ENCODE peak calls at places on chromosomes 7 and 10, in nine cellular contexts. One of them, this sample, is unnamed.

GRCh38 chr10:75683158-75683557 is 251.7 kb downstream of the LRMDA start:
- DNase-seq in HTR-8/SVneo: no peak
- DNase-seq in HEK293T: no peak
- DNase-seq in activated T-cell treated with anti-CD3 and anti-CD28 coated beads, Interleukin-2, amount 50 U/mL, for 1 hour: no peak
- DNase-seq in left ventricle myocardium inferior: no peak
- DNase-seq in stimulated activated CD8-positive, alpha-beta memory T cell treated with anti-CD3 and anti-CD28 coated beads, Interleukin-15, amount 100 ng/mL, for 4 hours: no peak
- DNase-seq in T-helper 2 cell: no peak
- DNase-seq in Ammon's horn: no peak
- DNase-seq in cardiac fibroblast: no peak
- DNase-seq in this sample: no peak

GRCh38 chr10:13536674-13537366 is 8.0 kb upstream of the BEND7 start:
- DNase-seq in stimulated activated CD8-positive, alpha-beta memory T cell treated with anti-CD3 and anti-CD28 coated beads, Interleukin-15, amount 100 ng/mL, for 4 hours: no peak
- DNase-seq in Ammon's horn: peak
- DNase-seq in HEK293T: peak
- DNase-seq in cardiac fibroblast: peak
- DNase-seq in T-helper 2 cell: no peak
- DNase-seq in HTR-8/SVneo: peak
- DNase-seq in activated T-cell treated with anti-CD3 and anti-CD28 coated beads, Interleukin-2, amount 50 U/mL, for 1 hour: no peak
- DNase-seq in left ventricle myocardium inferior: peak
- DNase-seq in this sample: peak

GRCh38 chr10:46096426-46096825 is 50.4 kb upstream of the MSMB start:
- DNase-seq in HEK293T: no peak
- DNase-seq in T-helper 2 cell: no peak
- DNase-seq in cardiac fibroblast: peak
- DNase-seq in activated T-cell treated with anti-CD3 and anti-CD28 coated beads, Interleukin-2, amount 50 U/mL, for 1 hour: no peak
- DNase-seq in HTR-8/SVneo: no peak
- DNase-seq in Ammon's horn: no peak
- DNase-seq in left ventricle myocardium inferior: no peak
- DNase-seq in stimulated activated CD8-positive, alpha-beta memory T cell treated with anti-CD3 and anti-CD28 coated beads, Interleukin-15, amount 100 ng/mL, for 4 hours: no peak
- DNase-seq in this sample: peak

GRCh38 chr10:17115683-17116082 is 13.9 kb downstream of the CUBN start:
- DNase-seq in stimulated activated CD8-positive, alpha-beta memory T cell treated with anti-CD3 and anti-CD28 coated beads, Interleukin-15, amount 100 ng/mL, for 4 hours: no peak
- DNase-seq in Ammon's horn: no peak
- DNase-seq in T-helper 2 cell: no peak
- DNase-seq in left ventricle myocardium inferior: no peak
- DNase-seq in cardiac fibroblast: peak
- DNase-seq in activated T-cell treated with anti-CD3 and anti-CD28 coated beads, Interleukin-2, amount 50 U/mL, for 1 hour: no peak
- DNase-seq in HTR-8/SVneo: peak
- DNase-seq in HEK293T: no peak
- DNase-seq in this sample: peak

GRCh38 chr7:134458341-134458805 is 527 bp downstream of the AKR1B1 start:
- DNase-seq in activated T-cell treated with anti-CD3 and anti-CD28 coated beads, Interleukin-2, amount 50 U/mL, for 1 hour: peak
- DNase-seq in cardiac fibroblast: peak
- DNase-seq in HTR-8/SVneo: peak
- DNase-seq in left ventricle myocardium inferior: peak
- DNase-seq in Ammon's horn: peak
- DNase-seq in HEK293T: peak
- DNase-seq in T-helper 2 cell: peak
- DNase-seq in stimulated activated CD8-positive, alpha-beta memory T cell treated with anti-CD3 and anti-CD28 coated beads, Interleukin-15, amount 100 ng/mL, for 4 hours: peak
- DNase-seq in this sample: peak

GRCh38 chr10:89346264-89346971 is 18.6 kb downstream of the IFIT3 start:
- DNase-seq in HEK293T: no peak
- DNase-seq in T-helper 2 cell: no peak
- DNase-seq in cardiac fibroblast: peak
- DNase-seq in HTR-8/SVneo: no peak
- DNase-seq in Ammon's horn: no peak
- DNase-seq in stimulated activated CD8-positive, alpha-beta memory T cell treated with anti-CD3 and anti-CD28 coated beads, Interleukin-15, amount 100 ng/mL, for 4 hours: no peak
- DNase-seq in activated T-cell treated with anti-CD3 and anti-CD28 coated beads, Interleukin-2, amount 50 U/mL, for 1 hour: no peak
- DNase-seq in left ventricle myocardium inferior: no peak
- DNase-seq in this sample: no peak

GRCh38 chr7:133484135-133484534 is 231.3 kb downstream of the EXOC4 start:
- DNase-seq in stimulated activated CD8-positive, alpha-beta memory T cell treated with anti-CD3 and anti-CD28 coated beads, Interleukin-15, amount 100 ng/mL, for 4 hours: peak
- DNase-seq in HEK293T: no peak
- DNase-seq in cardiac fibroblast: peak
- DNase-seq in T-helper 2 cell: no peak
- DNase-seq in HTR-8/SVneo: no peak
- DNase-seq in activated T-cell treated with anti-CD3 and anti-CD28 coated beads, Interleukin-2, amount 50 U/mL, for 1 hour: peak
- DNase-seq in Ammon's horn: peak
- DNase-seq in left ventricle myocardium inferior: no peak
- DNase-seq in this sample: no peak

GRCh38 chr7:55130554-55131198 is 111.9 kb downstream of the EGFR start:
- DNase-seq in HTR-8/SVneo: no peak
- DNase-seq in cardiac fibroblast: peak
- DNase-seq in Ammon's horn: peak
- DNase-seq in HEK293T: no peak
- DNase-seq in activated T-cell treated with anti-CD3 and anti-CD28 coated beads, Interleukin-2, amount 50 U/mL, for 1 hour: no peak
- DNase-seq in stimulated activated CD8-positive, alpha-beta memory T cell treated with anti-CD3 and anti-CD28 coated beads, Interleukin-15, amount 100 ng/mL, for 4 hours: no peak
- DNase-seq in T-helper 2 cell: no peak
- DNase-seq in left ventricle myocardium inferior: peak
- DNase-seq in this sample: peak